ENCODE peak calls at places on chromosomes 11 and 22, in seven cellular contexts. W is neuronal stem cell; K is CD4-positive, alpha-beta memory T cell; E is adrenal gland; I is hepatocyte; Z is mesendoderm; O is caudate nucleus. P is an unnamed sample.

GRCh38 chr11:33893711-33894401 is 2.0 kb upstream of the LMO2 start:
- DNase-seq in I (no peak), W (no peak), O (no peak), K (peak), Z (no peak), E (peak), P (no peak)

GRCh38 chr11:116946414-116946813 is 109.0 kb upstream of the APOA1 start:
- DNase-seq in E (no peak), K (no peak), W (no peak), Z (no peak), O (no peak), I (no peak), P (no peak)

GRCh38 chr11:85710912-85711311 is 24.9 kb upstream of the CCDC89 start:
- DNase-seq in K (no peak), O (no peak), W (no peak), Z (no peak), I (peak), E (no peak), P (no peak)

GRCh38 chr11:79762271-79762935 is 321.6 kb upstream of the TENM4 start:
- DNase-seq in W (no peak), Z (peak), O (no peak), E (no peak), I (peak), K (no peak), P (no peak)

GRCh38 chr11:61126266-61126665 is 24.0 kb downstream of the CD5 start:
- DNase-seq in K (peak), I (no peak), O (no peak), Z (no peak), W (no peak), E (no peak), P (no peak)

GRCh38 chr11:133937468-133937867 is 19.3 kb downstream of the IGSF9B start:
- DNase-seq in Z (no peak), O (no peak), I (no peak), W (no peak), K (no peak), E (no peak), P (no peak)

GRCh38 chr11:126862664-126863247 is 137.8 kb downstream of the KIRREL3 start:
- DNase-seq in K (no peak), Z (peak), W (no peak), I (no peak), O (no peak), E (no peak), P (no peak)

GRCh38 chr22:49568751-49569285 is 258.9 kb downstream of the BRD1 start:
- DNase-seq in O (no peak), Z (no peak), W (no peak), I (no peak), E (no peak), K (no peak), P (no peak)

GRCh38 chr22:37925311-37925710 is 19.2 kb downstream of the MICALL1 start:
- DNase-seq in Z (no peak), K (no peak), E (no peak), W (no peak), O (no peak), I (no peak), P (no peak)

GRCh38 chr22:21624880-21625791 is 4.7 kb downstream of the YDJC start:
- DNase-seq in O (no peak), K (no peak), W (no peak), Z (no peak), E (no peak), I (no peak), P (no peak)

GRCh38 chr11:66112640-66113098 is 42.6 kb downstream of the PACS1 start:
- DNase-seq in I (no peak), Z (no peak), K (no peak), W (no peak), O (no peak), E (peak), P (no peak)

GRCh38 chr11:70233962-70234361 is 30.9 kb downstream of the FADD start:
- DNase-seq in Z (no peak), K (no peak), O (no peak), E (no peak), W (no peak), I (no peak), P (no peak)

GRCh38 chr11:2305140-2305861 is 3.5 kb downstream of the TSPAN32 start:
- DNase-seq in O (peak), Z (peak), I (peak), E (peak), W (peak), K (peak), P (peak)

GRCh38 chr11:11356842-11357241 is 3.8 kb upstream of the CSNK2A3 start:
- DNase-seq in Z (no peak), K (no peak), I (no peak), O (no peak), W (no peak), E (no peak), P (no peak)

GRCh38 chr11:74141274-74141695 is 29.5 kb downstream of the C2CD3 start:
- DNase-seq in E (no peak), Z (peak), W (no peak), K (no peak), O (no peak), I (peak), P (no peak)

GRCh38 chr11:127789887-127790286 is 789.3 kb upstream of the KIRREL3 start:
- DNase-seq in Z (peak), W (peak), E (no peak), K (no peak), O (no peak), I (peak), P (no peak)

GRCh38 chr11:118607401-118608267 is at the start of gene PHLDB1:
- DNase-seq in Z (peak), W (no peak), I (peak), K (peak), E (peak), O (peak), P (no peak)

GRCh38 chr11:86869966-86870570 is 69.7 kb downstream of the PRSS23 start:
- DNase-seq in E (peak), I (peak), W (peak), O (peak), Z (peak), K (peak), P (peak)

GRCh38 chr11:17406818-17407149 is 18.3 kb upstream of the KCNJ11 start:
- DNase-seq in O (no peak), W (no peak), E (no peak), K (no peak), Z (no peak), I (no peak), P (no peak)

GRCh38 chr11:93249437-93250210 is 51.8 kb upstream of the SLC36A4 start:
- DNase-seq in E (no peak), I (peak), K (no peak), Z (peak), O (no peak), W (no peak), P (no peak)

GRCh38 chr11:99117603-99118002 is 96.9 kb downstream of the CNTN5 start:
- DNase-seq in W (no peak), Z (peak), E (no peak), K (no peak), O (no peak), I (no peak), P (no peak)

GRCh38 chr11:65662802-65663633 is at the start of gene RELA:
- DNase-seq in O (peak), K (peak), E (peak), Z (peak), I (peak), W (peak), P (peak)

GRCh38 chr11:119647254-119647653 is 81.7 kb downstream of the NECTIN1 start:
- DNase-seq in I (no peak), O (no peak), W (no peak), E (no peak), Z (peak), K (no peak), P (no peak)

GRCh38 chr22:19912236-19912999 is 29.2 kb upstream of the COMT start:
- DNase-seq in Z (no peak), W (no peak), E (no peak), O (no peak), K (no peak), I (no peak), P (no peak)

GRCh38 chr22:25105817-25106650 is 93.6 kb upstream of the CRYBB3 start:
- DNase-seq in K (no peak), I (no peak), O (no peak), W (no peak), Z (no peak), E (no peak), P (no peak)

DNA sequence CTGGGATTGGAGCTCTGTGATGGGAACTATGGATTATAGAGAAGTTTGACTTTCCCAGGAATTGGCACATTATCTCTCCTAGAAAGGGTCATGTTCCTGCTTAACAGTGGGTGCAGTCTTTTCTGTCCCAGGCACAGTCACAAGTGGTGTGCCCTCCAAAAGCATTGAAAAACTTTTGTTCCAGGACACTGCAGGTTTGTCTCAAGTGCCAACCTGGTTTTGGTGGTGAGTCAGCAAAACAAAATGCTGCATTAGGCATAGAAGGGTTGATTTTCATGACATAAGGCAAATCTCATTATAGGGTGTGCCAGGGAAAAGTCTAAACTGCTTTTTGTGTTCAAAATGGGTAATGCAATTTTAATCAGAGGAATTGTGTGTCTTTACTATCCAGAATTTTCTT is 4.9 kb downstream of the HTATIP2 start:
- DNase-seq in W (no peak), Z (no peak), I (no peak), K (no peak), O (no peak), E (no peak), P (peak)
- H3K27ac ChIP-seq in W (no peak), Z (no peak), I (no peak), K (no peak), O (peak), E (no peak), P (peak)

GRCh38 chr11:83473771-83474170 is 187.6 kb upstream of the CCDC90B start:
- DNase-seq in W (no peak), O (no peak), E (no peak), I (no peak), K (no peak), Z (no peak), P (no peak)

GRCh38 chr11:83472328-83472727 is 186.2 kb upstream of the CCDC90B start:
- DNase-seq in E (no peak), K (no peak), W (no peak), Z (no peak), I (no peak), O (no peak), P (no peak)

GRCh38 chr11:83464181-83464580 is 178.0 kb upstream of the CCDC90B start:
- DNase-seq in K (no peak), I (no peak), Z (no peak), W (no peak), O (no peak), E (no peak), P (no peak)

GRCh38 chr11:83472831-83473230 is 186.7 kb upstream of the CCDC90B start:
- DNase-seq in Z (no peak), K (no peak), W (no peak), E (no peak), O (no peak), I (no peak), P (no peak)

GRCh38 chr11:83467841-83468240 is 181.7 kb upstream of the CCDC90B start:
- DNase-seq in I (no peak), O (no peak), W (no peak), Z (no peak), E (no peak), K (no peak), P (no peak)
- H3K27ac ChIP-seq in I (no peak), O (no peak), W (no peak), Z (no peak), E (no peak), K (no peak), P (no peak)

GRCh38 chr22:44357296-44357961 is 44.7 kb upstream of the SHISAL1 start:
- DNase-seq in Z (peak), I (no peak), K (no peak), E (no peak), W (no peak), O (no peak), P (no peak)
- H3K27ac ChIP-seq in Z (no peak), I (peak), K (no peak), E (no peak), W (no peak), O (no peak), P (no peak)

GRCh38 chr11:13137778-13138400 is 128.8 kb downstream of the RASSF10 start:
- DNase-seq in K (no peak), O (no peak), Z (no peak), I (no peak), E (no peak), W (no peak), P (peak)

GRCh38 chr11:13143486-13144297 is 133.9 kb upstream of the BMAL1 start:
- DNase-seq in Z (no peak), O (no peak), I (no peak), W (no peak), E (no peak), K (no peak), P (no peak)

GRCh38 chr11:13141731-13142724 is 132.9 kb downstream of the RASSF10 start:
- DNase-seq in E (no peak), O (no peak), I (no peak), W (no peak), K (no peak), Z (no peak), P (no peak)

GRCh38 chr11:13140873-13141655 is 131.9 kb downstream of the RASSF10 start:
- DNase-seq in O (no peak), I (no peak), K (no peak), Z (no peak), E (no peak), W (no peak), P (peak)

GRCh38 chr11:13140028-13140870 is 131.1 kb downstream of the RASSF10 start:
- DNase-seq in Z (no peak), E (no peak), K (no peak), I (peak), W (no peak), O (no peak), P (peak)
- H3K27ac ChIP-seq in Z (no peak), E (no peak), K (no peak), I (peak), W (no peak), O (no peak), P (peak)

DNA sequence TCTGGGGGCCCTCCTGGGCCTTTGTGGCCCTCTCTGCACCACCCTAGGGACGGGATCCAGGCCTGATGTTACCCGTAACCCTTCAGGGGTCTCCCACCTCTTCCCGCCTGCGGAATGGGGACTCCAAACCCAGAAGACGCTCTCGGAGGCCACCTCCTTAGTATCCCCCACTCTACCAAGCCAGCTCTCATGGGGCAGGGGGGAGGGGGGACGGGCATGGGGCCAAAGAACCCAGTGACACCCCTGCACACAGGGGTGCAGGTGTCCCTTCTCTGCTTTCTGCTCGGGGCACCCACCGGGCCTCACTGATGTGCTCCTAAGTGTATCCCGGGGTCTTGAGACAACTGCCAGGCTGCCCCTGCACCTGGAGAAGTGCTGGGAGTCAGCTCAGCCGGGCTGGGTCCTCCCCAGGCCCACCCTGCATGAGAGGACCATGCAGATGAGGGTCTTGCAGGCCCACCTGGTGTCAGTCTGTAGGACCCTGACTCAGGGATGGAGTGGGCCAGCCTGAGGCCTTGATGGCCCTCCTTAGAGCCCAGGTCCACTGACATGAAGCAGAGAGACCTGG is 176.9 kb downstream of the IGLL1 start:
- DNase-seq in O (no peak), I (no peak), Z (no peak), W (no peak), E (no peak), K (no peak), P (no peak)
- H3K27ac ChIP-seq in O (peak), I (peak), Z (peak), W (no peak), E (no peak), K (no peak), P (no peak)

DNA sequence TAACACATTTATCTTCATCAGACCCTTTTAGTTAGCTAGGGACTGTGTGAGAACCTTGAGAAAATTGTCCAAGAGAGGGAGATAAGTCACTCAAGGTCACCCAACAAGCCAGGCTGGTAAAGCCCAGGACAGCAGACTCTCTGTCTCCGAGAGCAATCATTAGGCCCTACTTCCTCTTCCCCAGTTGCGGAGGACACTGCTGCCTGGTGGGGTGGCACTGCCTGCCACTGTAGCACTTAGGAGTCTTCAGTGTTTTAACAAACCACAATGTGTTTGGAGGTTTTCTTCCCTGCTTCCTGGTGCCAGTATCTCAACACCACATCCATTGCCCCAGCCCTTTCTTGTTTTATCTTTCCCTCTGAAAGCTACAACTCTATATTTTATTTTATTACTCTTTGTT is 132.1 kb upstream of the LDLRAD3 start:
- DNase-seq in K (no peak), I (no peak), W (no peak), Z (no peak), E (no peak), O (no peak), P (no peak)
- H3K27ac ChIP-seq in K (no peak), I (no peak), W (no peak), Z (no peak), E (no peak), O (no peak), P (no peak)

DNA sequence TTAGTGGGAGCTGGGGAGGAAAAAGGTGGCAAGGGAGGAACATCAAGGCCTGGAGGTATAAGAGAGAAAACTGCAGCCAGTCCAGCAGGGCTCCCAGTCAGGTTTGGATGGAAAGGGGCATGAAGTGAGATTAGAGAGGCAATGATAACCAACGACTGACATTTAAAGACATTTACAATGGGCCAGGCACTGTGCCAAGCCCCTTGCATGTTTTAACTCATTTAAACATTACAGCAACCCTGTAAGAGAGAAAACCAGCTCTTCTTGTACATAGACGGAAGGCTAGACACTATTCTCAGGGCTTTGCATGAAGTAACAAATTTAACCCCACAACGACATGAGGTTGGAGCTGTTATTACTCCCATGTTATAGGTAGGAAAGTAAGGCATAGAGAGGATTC is 32.1 kb upstream of the PAK1 start:
- DNase-seq in E (no peak), K (no peak), I (no peak), W (no peak), Z (no peak), O (no peak), P (no peak)
- H3K27ac ChIP-seq in E (no peak), K (no peak), I (no peak), W (no peak), Z (no peak), O (no peak), P (no peak)

DNA sequence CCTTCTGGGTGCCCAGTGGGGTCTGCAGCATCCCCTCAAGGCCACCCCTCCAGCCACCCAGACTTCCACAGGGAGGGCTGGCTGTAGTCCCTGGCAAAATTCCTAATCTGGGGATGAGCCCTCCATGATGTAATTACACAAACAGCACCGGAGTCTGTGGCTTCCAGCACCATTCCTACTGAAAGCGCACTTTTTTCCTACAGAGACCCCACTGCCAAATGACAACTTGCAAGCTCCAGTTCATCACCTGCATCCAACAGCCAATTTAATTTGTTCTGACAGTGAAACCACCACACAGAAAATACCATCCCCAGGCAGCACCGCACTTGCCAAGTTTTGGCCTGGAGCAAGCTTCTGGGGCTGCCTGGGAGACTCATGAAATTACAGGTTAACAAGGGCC is 70.4 kb downstream of the TRMU start:
- DNase-seq in I (no peak), Z (no peak), E (no peak), K (no peak), W (no peak), O (no peak), P (no peak)
- H3K27ac ChIP-seq in I (no peak), Z (no peak), E (no peak), K (no peak), W (no peak), O (no peak), P (no peak)

P was measured in foreskin keratinocyte.